ENCODE peak calls at places on chromosomes 16 and 17, in six cellular contexts. One of them, this sample, is unnamed.

GRCh38 chr17:3695723-3696411 is at the start of gene P2RX5:
- DNase-seq in H9: peak
- DNase-seq in IMR-90: no peak
- DNase-seq in mesendoderm: peak
- DNase-seq in H1: no peak
- DNase-seq in neuronal stem cell: peak
- DNase-seq in this sample: peak

GRCh38 chr16:81410643-81411235 is 33.9 kb upstream of the CMIP start:
- DNase-seq in neuronal stem cell: no peak
- DNase-seq in mesendoderm: peak
- DNase-seq in H1: no peak
- DNase-seq in IMR-90: no peak
- DNase-seq in H9: peak
- DNase-seq in this sample: no peak

GRCh38 chr17:43834106-43834505 is 1.2 kb upstream of the MPP3 start:
- DNase-seq in mesendoderm: no peak
- DNase-seq in neuronal stem cell: no peak
- DNase-seq in H1: no peak
- DNase-seq in IMR-90: peak
- DNase-seq in H9: no peak
- DNase-seq in this sample: no peak

GRCh38 chr16:14307623-14308356 is 236.7 kb downstream of the MRTFB start:
- DNase-seq in neuronal stem cell: no peak
- DNase-seq in mesendoderm: peak
- DNase-seq in H9: no peak
- DNase-seq in H1: no peak
- DNase-seq in IMR-90: no peak
- DNase-seq in this sample: no peak

GRCh38 chr17:13521784-13522183 is 79.9 kb downstream of the HS3ST3A1 start:
- DNase-seq in IMR-90: no peak
- DNase-seq in mesendoderm: no peak
- DNase-seq in neuronal stem cell: no peak
- DNase-seq in H1: no peak
- DNase-seq in H9: no peak
- DNase-seq in this sample: no peak

GRCh38 chr16:49280861-49281331 is 742 bp downstream of the CBLN1 start:
- DNase-seq in H1: no peak
- DNase-seq in IMR-90: no peak
- DNase-seq in neuronal stem cell: no peak
- DNase-seq in mesendoderm: peak
- DNase-seq in H9: no peak
- DNase-seq in this sample: no peak

GRCh38 chr17:34156741-34157589 is 98.1 kb upstream of the CCL2 start:
- DNase-seq in neuronal stem cell: peak
- DNase-seq in mesendoderm: no peak
- DNase-seq in H9: no peak
- DNase-seq in IMR-90: no peak
- DNase-seq in H1: no peak
- DNase-seq in this sample: no peak

GRCh38 chr17:60163108-60163784 is 13.5 kb downstream of the CA4 start:
- DNase-seq in H1: no peak
- DNase-seq in H9: peak
- DNase-seq in mesendoderm: no peak
- DNase-seq in IMR-90: no peak
- DNase-seq in neuronal stem cell: no peak
- DNase-seq in this sample: no peak

GRCh38 chr17:35345926-35346771 is 27.3 kb downstream of the SLFN11 start:
- DNase-seq in mesendoderm: peak
- DNase-seq in neuronal stem cell: peak
- DNase-seq in H9: peak
- DNase-seq in H1: no peak
- DNase-seq in IMR-90: peak
- DNase-seq in this sample: peak

GRCh38 chr16:72425571-72426341 is 253.8 kb upstream of the PMFBP1 start:
- DNase-seq in H9: no peak
- DNase-seq in H1: no peak
- DNase-seq in mesendoderm: no peak
- DNase-seq in neuronal stem cell: no peak
- DNase-seq in IMR-90: no peak
- DNase-seq in this sample: no peak

GRCh38 chr16:9755076-9755475 is 427.2 kb downstream of the GRIN2A start:
- DNase-seq in mesendoderm: peak
- DNase-seq in neuronal stem cell: no peak
- DNase-seq in H9: no peak
- DNase-seq in H1: no peak
- DNase-seq in IMR-90: no peak
- DNase-seq in this sample: no peak

GRCh38 chr16:9165601-9166220 is 74.3 kb downstream of the HAPSTR1 start:
- DNase-seq in neuronal stem cell: no peak
- DNase-seq in mesendoderm: no peak
- DNase-seq in H1: no peak
- DNase-seq in IMR-90: no peak
- DNase-seq in H9: no peak
- DNase-seq in this sample: no peak

GRCh38 chr17:70484050-70484449 is 314.7 kb downstream of the KCNJ2 start:
- DNase-seq in H9: no peak
- DNase-seq in neuronal stem cell: no peak
- DNase-seq in IMR-90: no peak
- DNase-seq in mesendoderm: no peak
- DNase-seq in H1: no peak
- DNase-seq in this sample: no peak

GRCh38 chr16:23607740-23608139 is 11.6 kb upstream of the NDUFAB1 start:
- DNase-seq in IMR-90: peak
- DNase-seq in H1: no peak
- DNase-seq in neuronal stem cell: no peak
- DNase-seq in mesendoderm: peak
- DNase-seq in H9: no peak
- DNase-seq in this sample: no peak

GRCh38 chr17:81381632-81382577 is 13.4 kb upstream of the BAHCC1 start:
- DNase-seq in H9: peak
- DNase-seq in H1: no peak
- DNase-seq in mesendoderm: no peak
- DNase-seq in IMR-90: no peak
- DNase-seq in neuronal stem cell: no peak
- DNase-seq in this sample: no peak

GRCh38 chr17:75649687-75650086 is 16.5 kb downstream of the SMIM5 start:
- DNase-seq in H1: no peak
- DNase-seq in IMR-90: no peak
- DNase-seq in mesendoderm: no peak
- DNase-seq in neuronal stem cell: no peak
- DNase-seq in H9: no peak
- DNase-seq in this sample: no peak

GRCh38 chr17:75654176-75654575 is 12.8 kb downstream of the RECQL5 start:
- DNase-seq in neuronal stem cell: no peak
- DNase-seq in H9: no peak
- DNase-seq in IMR-90: no peak
- DNase-seq in H1: no peak
- DNase-seq in mesendoderm: no peak
- DNase-seq in this sample: no peak

GRCh38 chr17:75652934-75653549 is 13.9 kb downstream of the RECQL5 start:
- DNase-seq in IMR-90: peak
- DNase-seq in mesendoderm: peak
- DNase-seq in H1: no peak
- DNase-seq in H9: peak
- DNase-seq in neuronal stem cell: peak
- DNase-seq in this sample: peak

GRCh38 chr17:75650874-75651273 is 16.1 kb downstream of the RECQL5 start:
- DNase-seq in H9: no peak
- DNase-seq in neuronal stem cell: no peak
- DNase-seq in H1: no peak
- DNase-seq in mesendoderm: no peak
- DNase-seq in IMR-90: no peak
- DNase-seq in this sample: no peak

GRCh38 chr17:75652341-75652740 is 14.6 kb downstream of the RECQL5 start:
- DNase-seq in neuronal stem cell: no peak
- DNase-seq in IMR-90: no peak
- DNase-seq in mesendoderm: no peak
- DNase-seq in H1: no peak
- DNase-seq in H9: no peak
- DNase-seq in this sample: no peak
- H2AK5ac ChIP-seq in neuronal stem cell: no peak
- H2AK5ac ChIP-seq in IMR-90: no peak
- H2AK5ac ChIP-seq in mesendoderm: no peak
- H2AK5ac ChIP-seq in H1: no peak
- H2AK5ac ChIP-seq in H9: no peak
- H2AK5ac ChIP-seq in this sample: peak

DNA sequence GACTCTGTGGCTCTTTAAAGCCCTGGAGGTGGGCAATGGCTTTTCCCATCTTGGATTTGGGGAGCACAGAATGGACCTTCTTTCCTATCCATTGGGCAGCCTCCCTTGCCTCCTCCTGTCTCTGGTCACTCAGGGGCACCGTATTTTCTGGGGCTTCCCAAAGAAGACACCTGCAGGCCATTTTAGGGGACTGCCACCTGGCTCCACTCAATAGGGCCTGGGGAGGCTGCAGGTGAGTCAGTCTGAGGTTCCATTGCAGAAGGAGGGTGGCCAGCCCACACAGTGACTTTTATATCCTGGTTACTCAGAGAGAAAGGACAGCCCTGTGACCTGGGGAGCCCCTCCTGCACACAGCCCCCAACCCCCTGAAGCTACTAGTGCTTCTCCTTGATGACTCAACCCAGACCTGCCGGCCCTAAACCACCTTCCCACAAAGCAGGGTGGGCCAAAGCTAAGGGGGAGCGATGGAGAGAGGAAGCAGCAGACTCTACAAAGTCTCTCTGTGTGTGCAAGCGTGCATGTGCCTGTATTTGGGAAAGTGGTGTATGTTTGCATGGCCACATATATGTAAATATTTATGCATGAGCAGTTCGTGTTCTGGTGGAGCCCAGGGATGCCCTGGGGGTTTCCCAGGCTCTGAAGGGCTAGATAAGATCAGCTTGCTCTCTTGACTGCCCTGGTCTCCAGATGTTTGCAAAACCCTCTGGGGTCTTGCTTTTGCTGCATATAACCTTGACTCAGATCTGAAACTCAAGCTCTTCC is 5.0 kb downstream of the CX3CL1 start:
- DNase-seq in neuronal stem cell: no peak
- DNase-seq in H1: no peak
- DNase-seq in mesendoderm: peak
- DNase-seq in H9: peak
- DNase-seq in IMR-90: peak
- DNase-seq in this sample: peak
- H2AK5ac ChIP-seq in neuronal stem cell: no peak
- H2AK5ac ChIP-seq in H1: no peak
- H2AK5ac ChIP-seq in mesendoderm: no peak
- H2AK5ac ChIP-seq in H9: no peak
- H2AK5ac ChIP-seq in IMR-90: no peak
- H2AK5ac ChIP-seq in this sample: peak

GRCh38 chr16:53054670-53055485 is at the start of gene CHD9:
- DNase-seq in H1: no peak
- DNase-seq in neuronal stem cell: peak
- DNase-seq in H9: peak
- DNase-seq in mesendoderm: peak
- DNase-seq in IMR-90: peak
- DNase-seq in this sample: peak
- H2AK5ac ChIP-seq in H1: peak
- H2AK5ac ChIP-seq in neuronal stem cell: peak
- H2AK5ac ChIP-seq in H9: no peak
- H2AK5ac ChIP-seq in mesendoderm: no peak
- H2AK5ac ChIP-seq in IMR-90: peak
- H2AK5ac ChIP-seq in this sample: peak

GRCh38 chr17:49873926-49874325 is 26.1 kb upstream of the TAC4 start:
- DNase-seq in H9: no peak
- DNase-seq in neuronal stem cell: no peak
- DNase-seq in mesendoderm: no peak
- DNase-seq in H1: no peak
- DNase-seq in IMR-90: no peak
- DNase-seq in this sample: no peak
- H2AK5ac ChIP-seq in H9: no peak
- H2AK5ac ChIP-seq in neuronal stem cell: no peak
- H2AK5ac ChIP-seq in mesendoderm: no peak
- H2AK5ac ChIP-seq in H1: no peak
- H2AK5ac ChIP-seq in IMR-90: no peak
- H2AK5ac ChIP-seq in this sample: no peak

DNA sequence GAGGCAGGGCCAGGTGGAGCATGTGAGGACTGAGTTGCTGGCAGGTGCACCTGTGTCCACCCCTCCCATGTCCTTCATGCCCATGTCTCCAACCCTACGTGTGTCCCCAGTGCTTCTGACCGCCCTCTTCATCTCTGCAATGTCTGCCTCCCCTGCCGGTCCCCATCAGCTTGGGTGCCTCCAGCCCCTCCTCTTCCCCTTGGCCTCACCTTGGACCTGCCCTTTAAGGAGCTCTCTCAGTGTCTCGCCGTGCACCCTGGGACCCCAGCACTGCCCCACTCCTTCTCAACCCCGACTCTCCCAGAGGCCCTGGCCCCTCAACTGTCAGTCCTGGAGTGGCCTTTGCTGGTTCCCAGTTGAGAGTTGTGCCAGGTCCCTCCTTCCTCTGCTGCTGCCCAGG is 15.0 kb downstream of the RIPOR1 start:
- DNase-seq in IMR-90: no peak
- DNase-seq in H9: no peak
- DNase-seq in H1: no peak
- DNase-seq in neuronal stem cell: no peak
- DNase-seq in mesendoderm: no peak
- DNase-seq in this sample: no peak
- H2AK5ac ChIP-seq in IMR-90: no peak
- H2AK5ac ChIP-seq in H9: no peak
- H2AK5ac ChIP-seq in H1: no peak
- H2AK5ac ChIP-seq in neuronal stem cell: peak
- H2AK5ac ChIP-seq in mesendoderm: no peak
- H2AK5ac ChIP-seq in this sample: no peak

DNA sequence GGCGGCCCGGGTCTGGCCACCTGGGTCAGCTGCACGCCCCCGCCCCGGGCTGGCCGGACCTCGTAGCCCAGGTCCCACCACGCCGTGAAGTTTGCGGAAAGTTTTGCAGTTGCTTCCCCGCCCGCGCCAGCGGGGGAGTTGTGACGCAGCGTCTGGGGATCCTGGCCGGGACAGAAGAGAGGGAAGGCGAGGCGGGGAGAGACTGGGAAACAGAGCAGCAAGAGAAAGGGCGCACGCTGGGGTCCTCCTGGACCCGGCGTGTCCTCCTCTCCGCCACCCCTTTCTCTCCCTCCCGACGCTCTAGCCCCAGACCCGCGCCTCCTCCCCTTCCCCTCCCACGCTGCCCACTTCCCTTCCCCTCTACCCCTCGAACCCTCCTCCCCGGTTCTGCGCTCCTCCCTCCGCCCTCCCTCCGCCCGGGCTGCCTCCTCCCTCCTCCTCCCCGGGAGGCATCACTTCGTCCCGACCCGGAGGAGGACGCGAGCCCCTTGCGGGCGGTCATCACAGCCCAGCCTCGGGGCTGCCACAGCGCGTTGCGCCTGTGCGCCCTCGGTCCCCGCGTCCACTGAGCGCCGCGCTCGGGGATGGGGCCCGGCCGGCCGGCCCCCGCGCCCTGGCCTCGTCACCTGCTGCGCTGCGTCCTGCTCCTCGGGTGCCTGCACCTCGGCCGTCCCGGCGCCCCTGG is at the start of gene MRC2:
- DNase-seq in H9: peak
- DNase-seq in neuronal stem cell: peak
- DNase-seq in IMR-90: peak
- DNase-seq in H1: no peak
- DNase-seq in mesendoderm: peak
- DNase-seq in this sample: peak
- H2AK5ac ChIP-seq in H9: no peak
- H2AK5ac ChIP-seq in neuronal stem cell: peak
- H2AK5ac ChIP-seq in IMR-90: peak
- H2AK5ac ChIP-seq in H1: no peak
- H2AK5ac ChIP-seq in mesendoderm: no peak
- H2AK5ac ChIP-seq in this sample: peak